ENCODE peak calls at places on chromosomes 6 and 20, in nine cellular contexts. D, G, K, Q, X, E, J, R and U are unnamed samples.
A peak's percentile ranks its signal among the peaks of the same experiment; 100 is the strongest.

GRCh38 chr6:9933674-9934073 is 481.2 kb downstream of the TFAP2A start:
- DNase-seq in D (no peak), G (no peak), K (no peak), Q (no peak), X (peak; percentile 72), E (no peak), J (no peak), R (no peak), U (no peak)

GRCh38 chr6:29759457-29759856 is 36.2 kb downstream of the HLA-F start:
- DNase-seq in D (no peak), G (no peak), K (no peak), Q (no peak), X (no peak), E (no peak), J (no peak), R (peak; percentile 54), U (no peak)

GRCh38 chr20:48262955-48263354 is 477.7 kb upstream of the SULF2 start:
- DNase-seq in D (no peak), G (no peak), K (no peak), Q (no peak), X (no peak), E (no peak), J (no peak), R (no peak), U (no peak)

GRCh38 chr6:4025681-4026080 is 53.3 kb downstream of the FAM217A start:
- DNase-seq in D (no peak), G (no peak), K (no peak), Q (no peak), X (no peak), E (no peak), J (no peak), R (no peak), U (no peak)

GRCh38 chr6:112311950-112312547 is 35.1 kb upstream of the RFPL4B start:
- DNase-seq in D (no peak), G (no peak), K (no peak), Q (peak; percentile 10), X (peak; percentile 13), E (peak; percentile 50), J (no peak), R (no peak), U (peak; percentile 24)

GRCh38 chr6:6724319-6725119 is 136.0 kb downstream of the LY86 start:
- DNase-seq in D (peak; percentile 16), G (no peak), K (peak; percentile 66), Q (peak; percentile 59), X (peak; percentile 63), E (peak; percentile 44), J (peak; percentile 29), R (peak; percentile 76), U (peak; percentile 64)

GRCh38 chr20:35743693-35744491 is 1.8 kb upstream of the RBM39 start:
- DNase-seq in D (no peak), G (no peak), K (no peak), Q (no peak), X (no peak), E (no peak), J (no peak), R (no peak), U (no peak)

GRCh38 chr20:60728705-60729104 is 523.4 kb upstream of the CDH4 start:
- DNase-seq in D (no peak), G (no peak), K (no peak), Q (no peak), X (no peak), E (no peak), J (no peak), R (no peak), U (no peak)

GRCh38 chr6:133286765-133287164 is 45.6 kb downstream of the EYA4 start:
- DNase-seq in D (no peak), G (no peak), K (no peak), Q (no peak), X (peak; percentile 25), E (no peak), J (no peak), R (no peak), U (no peak)

GRCh38 chr6:5590187-5590586 is 328.9 kb downstream of the FARS2 start:
- DNase-seq in D (no peak), G (no peak), K (peak; percentile 76), Q (no peak), X (no peak), E (peak; percentile 23), J (no peak), R (no peak), U (no peak)

GRCh38 chr20:11853359-11853758 is 64.3 kb upstream of the BTBD3 start:
- DNase-seq in D (no peak), G (no peak), K (no peak), Q (no peak), X (peak; percentile 90), E (no peak), J (no peak), R (no peak), U (no peak)